ENCODE peak calls at places on chromosomes 12 and 14, in six cellular contexts. One of them, this sample, is unnamed.

GRCh38 chr12:76113800-76114757 is 29.6 kb upstream of the NAP1L1 start:
- DNase-seq in effector memory CD4-positive, alpha-beta T cell: no peak
- DNase-seq in ascending aorta: no peak
- DNase-seq in NCI-H1092: no peak
- DNase-seq in activated CD4-positive, alpha-beta T cell treated with anti-CD3 and anti-CD28 coated beads, Interleukin-2, amount 50 U/mL, for 1 hour: no peak
- DNase-seq in fibroblast of villous mesenchyme: no peak
- DNase-seq in this sample: no peak

GRCh38 chr12:122840580-122841513 is 5.6 kb downstream of the HIP1R start:
- DNase-seq in NCI-H1092: no peak
- DNase-seq in activated CD4-positive, alpha-beta T cell treated with anti-CD3 and anti-CD28 coated beads, Interleukin-2, amount 50 U/mL, for 1 hour: no peak
- DNase-seq in fibroblast of villous mesenchyme: no peak
- DNase-seq in effector memory CD4-positive, alpha-beta T cell: no peak
- DNase-seq in ascending aorta: peak
- DNase-seq in this sample: no peak

GRCh38 chr12:81800298-81801148 is 41.4 kb upstream of the PPFIA2 start:
- DNase-seq in activated CD4-positive, alpha-beta T cell treated with anti-CD3 and anti-CD28 coated beads, Interleukin-2, amount 50 U/mL, for 1 hour: no peak
- DNase-seq in effector memory CD4-positive, alpha-beta T cell: no peak
- DNase-seq in fibroblast of villous mesenchyme: peak
- DNase-seq in NCI-H1092: no peak
- DNase-seq in ascending aorta: peak
- DNase-seq in this sample: no peak

GRCh38 chr12:2212971-2213869 is 160.4 kb downstream of the CACNA1C start:
- DNase-seq in effector memory CD4-positive, alpha-beta T cell: no peak
- DNase-seq in ascending aorta: no peak
- DNase-seq in activated CD4-positive, alpha-beta T cell treated with anti-CD3 and anti-CD28 coated beads, Interleukin-2, amount 50 U/mL, for 1 hour: no peak
- DNase-seq in NCI-H1092: peak
- DNase-seq in fibroblast of villous mesenchyme: peak
- DNase-seq in this sample: peak

GRCh38 chr12:91852646-91853045 is 293.0 kb downstream of the BTG1 start:
- DNase-seq in NCI-H1092: no peak
- DNase-seq in fibroblast of villous mesenchyme: peak
- DNase-seq in activated CD4-positive, alpha-beta T cell treated with anti-CD3 and anti-CD28 coated beads, Interleukin-2, amount 50 U/mL, for 1 hour: no peak
- DNase-seq in effector memory CD4-positive, alpha-beta T cell: no peak
- DNase-seq in ascending aorta: no peak
- DNase-seq in this sample: no peak

GRCh38 chr14:76133103-76133502 is 18.6 kb upstream of the GPATCH2L start:
- DNase-seq in NCI-H1092: no peak
- DNase-seq in ascending aorta: no peak
- DNase-seq in fibroblast of villous mesenchyme: peak
- DNase-seq in effector memory CD4-positive, alpha-beta T cell: no peak
- DNase-seq in activated CD4-positive, alpha-beta T cell treated with anti-CD3 and anti-CD28 coated beads, Interleukin-2, amount 50 U/mL, for 1 hour: no peak
- DNase-seq in this sample: no peak

GRCh38 chr12:107207931-107208515 is 114.7 kb upstream of the CRY1 start:
- DNase-seq in effector memory CD4-positive, alpha-beta T cell: no peak
- DNase-seq in activated CD4-positive, alpha-beta T cell treated with anti-CD3 and anti-CD28 coated beads, Interleukin-2, amount 50 U/mL, for 1 hour: no peak
- DNase-seq in fibroblast of villous mesenchyme: peak
- DNase-seq in ascending aorta: no peak
- DNase-seq in NCI-H1092: no peak
- DNase-seq in this sample: no peak

GRCh38 chr12:94571556-94571955 is 78.8 kb downstream of the TMCC3 start:
- DNase-seq in fibroblast of villous mesenchyme: peak
- DNase-seq in activated CD4-positive, alpha-beta T cell treated with anti-CD3 and anti-CD28 coated beads, Interleukin-2, amount 50 U/mL, for 1 hour: no peak
- DNase-seq in ascending aorta: no peak
- DNase-seq in NCI-H1092: no peak
- DNase-seq in effector memory CD4-positive, alpha-beta T cell: no peak
- DNase-seq in this sample: no peak

GRCh38 chr14:74380172-74380571 is 31.9 kb downstream of the VRTN start:
- DNase-seq in NCI-H1092: no peak
- DNase-seq in effector memory CD4-positive, alpha-beta T cell: no peak
- DNase-seq in fibroblast of villous mesenchyme: no peak
- DNase-seq in ascending aorta: no peak
- DNase-seq in activated CD4-positive, alpha-beta T cell treated with anti-CD3 and anti-CD28 coated beads, Interleukin-2, amount 50 U/mL, for 1 hour: no peak
- DNase-seq in this sample: no peak

GRCh38 chr12:118059645-118060275 is 1.2 kb downstream of the WSB2 start:
- DNase-seq in fibroblast of villous mesenchyme: peak
- DNase-seq in activated CD4-positive, alpha-beta T cell treated with anti-CD3 and anti-CD28 coated beads, Interleukin-2, amount 50 U/mL, for 1 hour: no peak
- DNase-seq in effector memory CD4-positive, alpha-beta T cell: no peak
- DNase-seq in NCI-H1092: no peak
- DNase-seq in ascending aorta: no peak
- DNase-seq in this sample: no peak

GRCh38 chr14:66434464-66434863 is 51.7 kb upstream of the CCDC196 start:
- DNase-seq in NCI-H1092: no peak
- DNase-seq in effector memory CD4-positive, alpha-beta T cell: no peak
- DNase-seq in ascending aorta: no peak
- DNase-seq in activated CD4-positive, alpha-beta T cell treated with anti-CD3 and anti-CD28 coated beads, Interleukin-2, amount 50 U/mL, for 1 hour: no peak
- DNase-seq in fibroblast of villous mesenchyme: no peak
- DNase-seq in this sample: no peak

GRCh38 chr12:124555168-124555928 is 12.1 kb downstream of the NCOR2 start:
- DNase-seq in NCI-H1092: no peak
- DNase-seq in effector memory CD4-positive, alpha-beta T cell: no peak
- DNase-seq in ascending aorta: no peak
- DNase-seq in fibroblast of villous mesenchyme: no peak
- DNase-seq in activated CD4-positive, alpha-beta T cell treated with anti-CD3 and anti-CD28 coated beads, Interleukin-2, amount 50 U/mL, for 1 hour: no peak
- DNase-seq in this sample: no peak

GRCh38 chr12:67968725-67969124 is 20.5 kb upstream of the IFNG-AS1 start:
- DNase-seq in fibroblast of villous mesenchyme: no peak
- DNase-seq in ascending aorta: no peak
- DNase-seq in activated CD4-positive, alpha-beta T cell treated with anti-CD3 and anti-CD28 coated beads, Interleukin-2, amount 50 U/mL, for 1 hour: no peak
- DNase-seq in effector memory CD4-positive, alpha-beta T cell: no peak
- DNase-seq in NCI-H1092: no peak
- DNase-seq in this sample: no peak

GRCh38 chr12:46380881-46381280 is 8.3 kb upstream of the SLC38A2 start:
- DNase-seq in NCI-H1092: no peak
- DNase-seq in fibroblast of villous mesenchyme: no peak
- DNase-seq in effector memory CD4-positive, alpha-beta T cell: no peak
- DNase-seq in activated CD4-positive, alpha-beta T cell treated with anti-CD3 and anti-CD28 coated beads, Interleukin-2, amount 50 U/mL, for 1 hour: no peak
- DNase-seq in ascending aorta: no peak
- DNase-seq in this sample: no peak

GRCh38 chr14:104142136-104143041 is 4.0 kb downstream of the KIF26A start:
- DNase-seq in NCI-H1092: no peak
- DNase-seq in ascending aorta: peak
- DNase-seq in activated CD4-positive, alpha-beta T cell treated with anti-CD3 and anti-CD28 coated beads, Interleukin-2, amount 50 U/mL, for 1 hour: no peak
- DNase-seq in fibroblast of villous mesenchyme: no peak
- DNase-seq in effector memory CD4-positive, alpha-beta T cell: no peak
- DNase-seq in this sample: no peak

GRCh38 chr12:72031066-72031465 is 92.4 kb downstream of the TPH2 start:
- DNase-seq in NCI-H1092: no peak
- DNase-seq in fibroblast of villous mesenchyme: no peak
- DNase-seq in ascending aorta: no peak
- DNase-seq in activated CD4-positive, alpha-beta T cell treated with anti-CD3 and anti-CD28 coated beads, Interleukin-2, amount 50 U/mL, for 1 hour: no peak
- DNase-seq in effector memory CD4-positive, alpha-beta T cell: no peak
- DNase-seq in this sample: no peak

GRCh38 chr14:33062476-33062875 is 123.8 kb downstream of the NPAS3 start:
- DNase-seq in NCI-H1092: no peak
- DNase-seq in activated CD4-positive, alpha-beta T cell treated with anti-CD3 and anti-CD28 coated beads, Interleukin-2, amount 50 U/mL, for 1 hour: no peak
- DNase-seq in ascending aorta: no peak
- DNase-seq in effector memory CD4-positive, alpha-beta T cell: no peak
- DNase-seq in fibroblast of villous mesenchyme: no peak
- DNase-seq in this sample: no peak

GRCh38 chr14:72560331-72560730 is 333.6 kb downstream of the DPF3 start:
- DNase-seq in effector memory CD4-positive, alpha-beta T cell: no peak
- DNase-seq in fibroblast of villous mesenchyme: no peak
- DNase-seq in activated CD4-positive, alpha-beta T cell treated with anti-CD3 and anti-CD28 coated beads, Interleukin-2, amount 50 U/mL, for 1 hour: no peak
- DNase-seq in NCI-H1092: no peak
- DNase-seq in ascending aorta: no peak
- DNase-seq in this sample: no peak